ENCODE peak calls at places on chromosomes 3 and 15, in seven cellular contexts. X is pancreas; J is lung; B is stomach; K is psoas muscle; N is CD8-positive, alpha-beta T cell; G is GM23248. T is an unnamed sample.

GRCh38 chr3:26369133-26369532 is 253.4 kb upstream of the LRRC3B start:
- DNase-seq in X (no peak), J (no peak), B (no peak), K (no peak), N (no peak), G (no peak), T (peak; percentile 2)

GRCh38 chr15:98501192-98501591 is 147.1 kb upstream of the IGF1R start:
- DNase-seq in X (no peak), J (no peak), B (no peak), K (no peak), N (no peak), G (no peak), T (no peak)

GRCh38 chr15:65421360-65422215 is 1.2 kb downstream of the IGDCC4 start:
- DNase-seq in X (peak; percentile 22), J (no peak), B (no peak), K (peak; percentile 65), N (peak; percentile 30), G (peak; percentile 23), T (peak; percentile 66)

GRCh38 chr3:149368850-149369497 is 8.5 kb downstream of the TM4SF1 start:
- DNase-seq in X (no peak), J (no peak), B (no peak), K (no peak), N (no peak), G (no peak), T (no peak)

GRCh38 chr3:28575748-28576589 is 227.3 kb upstream of the AZI2 start:
- DNase-seq in X (peak; percentile 20), J (no peak), B (peak; percentile 25), K (peak; percentile 49), N (no peak), G (peak; percentile 69), T (peak; percentile 13)

GRCh38 chr3:124063168-124063909 is 71.4 kb upstream of the ROPN1 start:
- DNase-seq in X (no peak), J (no peak), B (no peak), K (no peak), N (no peak), G (peak; percentile 24), T (peak; percentile 8)

GRCh38 chr3:179882322-179882721 is 154.4 kb downstream of the PEX5L start:
- DNase-seq in X (no peak), J (no peak), B (no peak), K (no peak), N (no peak), G (no peak), T (no peak)

GRCh38 chr15:33160054-33160453 is 34.5 kb downstream of the FMN1 start:
- DNase-seq in X (no peak), J (no peak), B (no peak), K (no peak), N (no peak), G (no peak), T (no peak)

GRCh38 chr3:111585214-111585613 is 9.9 kb downstream of the ZBED2 start:
- DNase-seq in X (no peak), J (no peak), B (no peak), K (no peak), N (no peak), G (peak; percentile 20), T (no peak)

GRCh38 chr3:169241928-169242751 is 421.4 kb downstream of the MECOM start:
- DNase-seq in X (no peak), J (no peak), B (peak; percentile 54), K (no peak), N (no peak), G (peak; percentile 61), T (peak; percentile 58)

GRCh38 chr3:59411694-59412093 is 361.9 kb upstream of the CFAP20DC start:
- DNase-seq in X (no peak), J (no peak), B (no peak), K (no peak), N (no peak), G (peak; percentile 49), T (no peak)

GRCh38 chr15:31360843-31361763 is 34.5 kb downstream of the KLF13 start:
- DNase-seq in X (peak; percentile 79), J (peak; percentile 60), B (peak; percentile 61), K (no peak), N (peak; percentile 96), G (no peak), T (no peak)

GRCh38 chr3:157239082-157239704 is 79.2 kb upstream of the CCNL1 start:
- DNase-seq in X (peak; percentile 70), J (peak; percentile 71), B (peak; percentile 69), K (peak; percentile 38), N (peak; percentile 80), G (peak; percentile 73), T (peak; percentile 29)

GRCh38 chr3:53970656-53971055 is 79.0 kb upstream of the SELENOK start:
- DNase-seq in X (no peak), J (no peak), B (no peak), K (no peak), N (no peak), G (no peak), T (no peak)

GRCh38 chr3:159669024-159669476 is 319.6 kb upstream of the IL12A start:
- DNase-seq in X (no peak), J (peak; percentile 31), B (no peak), K (no peak), N (no peak), G (peak; percentile 32), T (no peak)

GRCh38 chr15:40595219-40595618 is 1.2 kb downstream of the KNL1 start:
- DNase-seq in X (no peak), J (no peak), B (no peak), K (no peak), N (no peak), G (peak; percentile 12), T (no peak)

GRCh38 chr3:32186097-32186496 is 52.4 kb upstream of the CMTM8 start:
- DNase-seq in X (no peak), J (no peak), B (no peak), K (no peak), N (no peak), G (no peak), T (no peak)

GRCh38 chr3:115062009-115062408 is 85.1 kb downstream of the ZBTB20 start:
- DNase-seq in X (peak; percentile 32), J (no peak), B (no peak), K (no peak), N (no peak), G (no peak), T (peak; percentile 42)

GRCh38 chr15:81338422-81339007 is 14.6 kb upstream of the STARD5 start:
- DNase-seq in X (peak; percentile 22), J (no peak), B (no peak), K (peak; percentile 64), N (no peak), G (peak; percentile 86), T (peak; percentile 87)

GRCh38 chr3:99884484-99884883 is 66.8 kb downstream of the CMSS1 start:
- DNase-seq in X (no peak), J (no peak), B (no peak), K (no peak), N (no peak), G (no peak), T (no peak)

GRCh38 chr3:8658326-8659212 is 14.0 kb upstream of the SSUH2 start:
- DNase-seq in X (peak; percentile 35), J (peak; percentile 80), B (peak; percentile 96), K (peak; percentile 51), N (no peak), G (no peak), T (no peak)

GRCh38 chr3:42068303-42069088 is 22.7 kb upstream of the TRAK1 start:
- DNase-seq in X (no peak), J (no peak), B (no peak), K (no peak), N (no peak), G (peak; percentile 48), T (no peak)

GRCh38 chr3:42072930-42073329 is 18.2 kb upstream of the TRAK1 start:
- DNase-seq in X (no peak), J (no peak), B (no peak), K (no peak), N (no peak), G (no peak), T (no peak)

GRCh38 chr3:42070089-42070885 is 20.9 kb upstream of the TRAK1 start:
- DNase-seq in X (no peak), J (no peak), B (no peak), K (no peak), N (no peak), G (peak; percentile 36), T (peak; percentile 48)

GRCh38 chr3:42072583-42072924 is 18.6 kb upstream of the TRAK1 start:
- DNase-seq in X (no peak), J (no peak), B (no peak), K (no peak), N (no peak), G (no peak), T (no peak)

GRCh38 chr3:42071720-42072582 is 19.2 kb upstream of the TRAK1 start:
- DNase-seq in X (peak; percentile 65), J (peak; percentile 45), B (peak; percentile 75), K (peak; percentile 74), N (no peak), G (peak; percentile 80), T (peak; percentile 88)
- H3K4me3 ChIP-seq in X (no peak overlapping the region), J (no peak overlapping the region), B (peak overlapping the region; percentile 7), K (peak overlapping the region; percentile 59), N (no peak overlapping the region), G (peak overlapping the region; percentile 65), T (peak overlapping the region; percentile 20)

DNA sequence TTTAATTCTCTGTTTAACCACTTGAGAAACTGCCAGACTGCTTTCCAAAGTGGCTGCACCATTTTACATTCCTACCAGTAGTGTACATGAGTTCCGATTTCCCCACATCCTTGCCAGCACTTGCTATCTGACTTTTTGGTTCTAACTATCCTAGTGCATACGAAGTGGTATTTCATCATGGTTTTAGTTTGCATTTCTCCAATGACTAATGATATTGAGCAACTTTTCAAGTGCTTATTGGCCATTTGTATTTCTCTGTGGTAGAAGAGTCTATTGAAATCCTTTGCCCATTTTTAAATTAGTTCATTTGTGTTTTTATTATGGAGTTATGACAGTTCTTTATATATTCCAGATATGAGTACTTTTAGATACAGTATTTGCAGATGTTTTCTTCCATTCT is 247.8 kb downstream of the GABRB3 start:
- DNase-seq in X (no peak), J (no peak), B (no peak), K (no peak), N (no peak), G (peak; percentile 0), T (no peak)
- H3K9me3 ChIP-seq in X (no peaks in the 10 kb centered on the region), J (peaks cover 1% of the 10 kb centered on the region), B (peaks cover 15% of the 10 kb centered on the region), K (peaks cover 6% of the 10 kb centered on the region), N (no peaks in the 10 kb centered on the region), G (peaks cover 13% of the 10 kb centered on the region), T (no peaks in the 10 kb centered on the region)

GRCh38 chr3:165389653-165390052 is 193.5 kb upstream of the SLITRK3 start:
- DNase-seq in X (no peak), J (no peak), B (no peak), K (no peak), N (no peak), G (no peak), T (no peak)
- H3K27me3 ChIP-seq in X (no peaks in the 10 kb centered on the region), J (no peaks in the 10 kb centered on the region), B (no peaks in the 10 kb centered on the region), K (no peaks in the 10 kb centered on the region), N (no peaks in the 10 kb centered on the region), G (no peaks in the 10 kb centered on the region), T (no peaks in the 10 kb centered on the region)

GRCh38 chr15:59353994-59354951 is 18.4 kb downstream of the MYO1E start:
- DNase-seq in X (no peak), J (no peak), B (no peak), K (no peak), N (no peak), G (no peak), T (no peak)

GRCh38 chr15:59350421-59350732 is 22.3 kb downstream of the MYO1E start:
- DNase-seq in X (no peak), J (no peak), B (no peak), K (no peak), N (no peak), G (no peak), T (no peak)

GRCh38 chr15:59352189-59352588 is 20.5 kb downstream of the MYO1E start:
- DNase-seq in X (no peak), J (no peak), B (no peak), K (no peak), N (no peak), G (no peak), T (no peak)

GRCh38 chr15:59349715-59350420 is 22.8 kb downstream of the MYO1E start:
- DNase-seq in X (no peak), J (peak; percentile 46), B (no peak), K (peak; percentile 37), N (no peak), G (peak; percentile 96), T (peak; percentile 85)

GRCh38 chr15:59352683-59353082 is 20.0 kb downstream of the MYO1E start:
- DNase-seq in X (no peak), J (no peak), B (no peak), K (no peak), N (no peak), G (no peak), T (no peak)
- H3K4me3 ChIP-seq in X (no peak overlapping the region), J (no peak overlapping the region), B (no peak overlapping the region), K (peak overlapping the region; percentile 6), N (no peak overlapping the region), G (no peak overlapping the region), T (no peak overlapping the region)